ENCODE peak calls at places on chromosomes 4 and X, in nine cellular contexts. F is upper lobe of right lung; V is iPS DF 6.9; E is endothelial cell of umbilical vein; D is left ventricle myocardium inferior; H is Peyer's patch; T is breast epithelium; X is CD8-positive, alpha-beta T cell; A is SJSA1. W is an unnamed sample.

GRCh38 chr4:112421911-112422310 is 94.1 kb downstream of the NEUROG2 start:
- DNase-seq in F (no peak), D (no peak), E (no peak), T (no peak), H (no peak), A (no peak), V (no peak), X (no peak), W (no peak)

GRCh38 chrX:41457618-41458192 is 10.6 kb downstream of the NYX start:
- DNase-seq in H (no peak), F (no peak), V (no peak), A (no peak), D (no peak), E (no peak), T (no peak), X (no peak), W (no peak)

GRCh38 chr4:155742310-155743015 is 16.4 kb upstream of the GUCY1B1 start:
- DNase-seq in E (no peak), T (no peak), V (no peak), D (no peak), F (no peak), A (no peak), H (no peak), X (no peak), W (no peak)

GRCh38 chr4:106981431-106981830 is 54.7 kb downstream of the DKK2 start:
- DNase-seq in D (no peak), X (no peak), F (no peak), E (no peak), A (no peak), H (no peak), V (peak; percentile 25), T (no peak), W (no peak)

GRCh38 chr4:54268151-54268550 is 39.1 kb downstream of the PDGFRA start:
- DNase-seq in A (no peak), F (no peak), V (no peak), X (no peak), D (no peak), H (no peak), E (no peak), T (no peak), W (no peak)

GRCh38 chr4:31360786-31361185 is 640.6 kb downstream of the PCDH7 start:
- DNase-seq in A (no peak), F (no peak), T (no peak), X (no peak), D (no peak), V (no peak), H (no peak), E (peak; percentile 57), W (no peak)

GRCh38 chrX:8404443-8404842 is 60.2 kb upstream of the VCX3B start:
- DNase-seq in D (no peak), T (no peak), H (no peak), F (no peak), X (no peak), A (peak; percentile 48), V (no peak), E (peak; percentile 58), W (no peak)

GRCh38 chrX:156001667-156002021 is 4.1 kb downstream of the IL9R start:
- DNase-seq in H (no peak), A (no peak), F (no peak), X (no peak), V (no peak), D (no peak), E (no peak), T (no peak), W (no peak)

GRCh38 chr4:186981161-186981560 is 257.5 kb upstream of the FAT1 start:
- DNase-seq in D (no peak), V (no peak), T (no peak), H (no peak), F (no peak), X (no peak), E (no peak), A (no peak), W (no peak)

GRCh38 chr4:114924311-114924710 is 189.1 kb downstream of the NDST4 start:
- DNase-seq in E (no peak), H (no peak), A (no peak), V (peak; percentile 33), D (no peak), X (no peak), T (no peak), F (no peak), W (no peak)

GRCh38 chrX:17374619-17375360 is at the start of gene NHS:
- DNase-seq in V (no peak), H (peak; percentile 73), D (peak; percentile 62), E (peak; percentile 15), A (peak; percentile 77), F (peak; percentile 72), T (peak; percentile 58), X (no peak), W (no peak)

GRCh38 chrX:110414679-110415439 is 56.2 kb downstream of the RTL9 start:
- DNase-seq in V (no peak), A (no peak), F (no peak), H (no peak), E (no peak), T (no peak), X (no peak), D (no peak), W (no peak)

GRCh38 chr4:53905935-53906377 is 158.4 kb downstream of the CHIC2 start:
- DNase-seq in F (no peak), T (no peak), A (no peak), E (no peak), V (no peak), H (no peak), X (no peak), D (peak; percentile 33), W (no peak)

GRCh38 chr4:42350611-42351182 is 46.6 kb upstream of the SHISA3 start:
- DNase-seq in D (no peak), A (no peak), V (no peak), H (no peak), F (no peak), X (no peak), T (no peak), E (no peak), W (no peak)

GRCh38 chr4:168610911-168611530 is 114.2 kb downstream of the PALLD start:
- DNase-seq in E (no peak), X (no peak), T (no peak), A (no peak), V (no peak), D (no peak), F (no peak), H (no peak), W (no peak)

GRCh38 chr4:61520688-61521160 is 320.6 kb downstream of the ADGRL3 start:
- DNase-seq in H (no peak), D (no peak), F (no peak), A (no peak), E (peak; percentile 20), V (no peak), T (no peak), X (no peak), W (no peak)

GRCh38 chr4:51831133-51831532 is 11.8 kb upstream of the DCUN1D4 start:
- DNase-seq in H (peak; percentile 75), E (peak; percentile 60), A (no peak), X (peak; percentile 67), F (peak; percentile 73), D (peak; percentile 64), T (no peak), V (no peak), W (no peak)

GRCh38 chr4:182242793-182243192 is 409 bp upstream of the TENM3 start:
- DNase-seq in F (no peak), E (no peak), H (no peak), V (no peak), A (peak; percentile 61), D (no peak), T (no peak), X (no peak), W (no peak)
- H3K4me1 ChIP-seq in F (no peaks in the 10 kb centered on the region), E (no peaks in the 10 kb centered on the region), H (no peaks in the 10 kb centered on the region), V (peaks cover 5% of the 10 kb centered on the region), A (peaks cover 76% of the 10 kb centered on the region), D (peaks cover 10% of the 10 kb centered on the region), T (no peaks in the 10 kb centered on the region), X (no peaks in the 10 kb centered on the region), W (no peaks in the 10 kb centered on the region)

DNA sequence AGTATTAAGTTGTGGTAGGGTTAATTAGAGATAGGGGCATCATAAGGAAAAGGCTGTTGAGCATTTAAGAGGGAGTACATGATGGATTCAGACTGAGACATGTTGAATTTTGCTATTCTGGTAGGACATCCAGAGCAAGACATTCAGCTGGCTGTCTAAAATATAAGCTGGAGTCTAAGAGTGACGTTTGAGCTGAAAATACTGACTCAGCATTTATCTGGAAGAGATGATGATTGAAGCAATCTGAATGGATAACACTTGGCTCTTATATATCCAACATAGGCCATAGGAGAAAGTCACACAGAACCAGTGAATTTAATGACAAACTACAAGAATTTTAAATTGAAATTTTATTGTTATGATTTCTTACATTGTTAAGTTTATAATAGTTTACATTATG is 114.3 kb downstream of the CENPC start:
- DNase-seq in E (no peak), A (no peak), F (no peak), T (no peak), V (no peak), H (no peak), D (no peak), X (no peak), W (no peak)
- H3K4me1 ChIP-seq in E (no peaks in the 10 kb centered on the region), A (no peaks in the 10 kb centered on the region), F (no peaks in the 10 kb centered on the region), T (no peaks in the 10 kb centered on the region), V (no peaks in the 10 kb centered on the region), H (no peaks in the 10 kb centered on the region), D (no peaks in the 10 kb centered on the region), X (no peaks in the 10 kb centered on the region), W (no peaks in the 10 kb centered on the region)

DNA sequence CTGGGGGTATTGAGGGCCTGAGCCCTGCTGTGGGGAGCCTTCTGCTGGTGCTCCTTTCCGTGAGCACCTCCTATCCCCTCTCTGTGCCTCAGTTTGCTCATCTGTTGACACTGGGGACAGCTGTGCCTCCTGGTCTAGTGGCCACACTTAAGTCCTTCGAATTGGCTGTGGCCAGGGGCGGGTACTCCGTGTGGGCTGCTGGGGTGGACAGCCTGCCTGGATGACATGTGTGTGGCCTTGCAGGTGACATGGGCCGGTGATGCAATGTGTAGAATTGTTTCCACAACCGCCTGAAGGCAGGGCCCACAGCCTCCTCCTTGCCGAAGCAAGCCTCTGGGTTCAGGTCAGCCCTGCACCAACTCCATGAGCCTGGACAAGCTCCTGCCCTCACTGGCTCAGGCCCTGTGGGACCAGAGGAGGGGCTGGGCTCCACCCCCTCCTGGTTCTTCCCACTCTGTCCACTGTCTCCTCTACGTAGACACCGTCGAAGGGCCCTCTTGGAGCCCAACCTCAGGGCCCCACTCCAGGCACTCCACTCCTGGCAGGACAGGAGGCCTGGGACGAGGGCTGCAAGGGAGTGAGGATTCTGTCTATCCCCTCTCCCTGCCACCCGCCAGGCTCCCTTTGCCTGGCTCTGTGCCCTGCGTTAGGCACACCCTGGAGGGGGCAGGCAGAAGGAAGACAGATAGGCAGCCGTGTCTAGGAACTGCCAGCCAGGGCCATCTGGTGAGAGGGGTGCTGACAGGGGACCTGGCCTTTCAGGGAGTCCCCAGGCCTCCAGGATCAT is 1.2 kb downstream of the SH3BP2 start:
- DNase-seq in A (peak; percentile 31), F (peak; percentile 82), V (no peak), D (peak; percentile 51), E (peak; percentile 34), X (peak; percentile 5), T (peak; percentile 57), H (peak; percentile 69), W (no peak)
- H3K4me1 ChIP-seq in A (peaks cover 21% of the 10 kb centered on the region), F (peaks cover 68% of the 10 kb centered on the region), V (peaks cover 8% of the 10 kb centered on the region), D (peaks cover 81% of the 10 kb centered on the region), E (peaks cover 56% of the 10 kb centered on the region), X (peaks cover 47% of the 10 kb centered on the region), T (peaks cover 39% of the 10 kb centered on the region), H (peaks cover 37% of the 10 kb centered on the region), W (peaks cover 58% of the 10 kb centered on the region)

DNA sequence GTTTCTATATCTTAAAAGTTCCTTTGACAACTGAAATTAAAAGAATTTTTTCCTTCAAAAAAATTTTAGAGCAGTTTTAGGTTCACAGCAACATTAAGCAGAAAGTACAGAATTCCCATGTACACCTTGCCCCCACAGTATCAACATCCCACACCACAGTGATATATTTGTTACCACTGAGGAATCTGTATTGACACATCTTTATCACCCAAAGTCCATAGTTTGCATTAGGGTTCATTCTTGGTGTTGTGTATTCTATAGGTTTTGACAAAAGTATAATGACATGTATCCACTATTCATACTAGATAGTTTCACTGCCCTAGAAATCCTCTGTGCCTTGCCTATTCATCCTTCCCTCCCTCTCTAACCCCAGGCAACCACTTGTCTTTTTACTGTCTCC is 43.7 kb downstream of the FNIP2 start:
- DNase-seq in V (no peak), D (no peak), X (no peak), A (no peak), H (no peak), F (no peak), T (no peak), E (no peak), W (no peak)
- H3K4me1 ChIP-seq in V (no peaks in the 10 kb centered on the region), D (peaks cover 87% of the 10 kb centered on the region), X (peaks cover 28% of the 10 kb centered on the region), A (peaks cover 47% of the 10 kb centered on the region), H (peaks cover 13% of the 10 kb centered on the region), F (peaks cover 78% of the 10 kb centered on the region), T (no peaks in the 10 kb centered on the region), E (peaks cover 23% of the 10 kb centered on the region), W (peaks cover 29% of the 10 kb centered on the region)